ENCODE peak calls at places on chromosomes 5 and 9, in six cellular contexts. P is aorta, B is non-pigmented ciliary epithelial cell, Z is ovary, H is cardiac muscle cell, U is thoracic aorta. A is an unnamed sample.

GRCh38 chr9:90300901-90301688 is 341.5 kb downstream of the DIRAS2 start:
- DNase-seq in Z (no peak), P (no peak), U (no peak), H (no peak), B (peak), A (peak)

GRCh38 chr9:38309324-38310195 is 82.9 kb upstream of the ALDH1B1 start:
- DNase-seq in Z (no peak), H (peak), P (no peak), U (no peak), B (no peak), A (peak)

GRCh38 chr9:110996436-110997224 is 41.6 kb downstream of the LPAR1 start:
- DNase-seq in B (no peak), P (peak), H (no peak), Z (peak), U (no peak), A (no peak)

GRCh38 chr5:87002485-87002884 is 265.2 kb upstream of the RASA1 start:
- DNase-seq in B (no peak), P (no peak), U (no peak), H (no peak), Z (no peak), A (no peak)

GRCh38 chr9:16675131-16675530 is 195.3 kb downstream of the BNC2 start:
- DNase-seq in U (no peak), Z (no peak), B (no peak), H (no peak), P (no peak), A (no peak)

GRCh38 chr9:118230319-118230718 is 526.1 kb downstream of the TLR4 start:
- DNase-seq in U (no peak), H (no peak), Z (no peak), P (no peak), B (no peak), A (peak)

GRCh38 chr5:32565143-32565542 is 20.2 kb upstream of the SUB1 start:
- DNase-seq in B (no peak), Z (no peak), U (no peak), P (no peak), H (no peak), A (no peak)

GRCh38 chr9:33143241-33143642 is 23.9 kb downstream of the B4GALT1 start:
- DNase-seq in Z (no peak), U (no peak), B (no peak), H (no peak), P (no peak), A (no peak)

GRCh38 chr9:132141364-132141947 is 20.4 kb upstream of the NTNG2 start:
- DNase-seq in Z (no peak), P (no peak), U (no peak), H (no peak), B (no peak), A (no peak)

GRCh38 chr5:81971086-81971693 is 633 bp upstream of the ATG10 start:
- DNase-seq in U (no peak), B (no peak), H (peak), P (no peak), Z (no peak), A (peak)

GRCh38 chr5:140607031-140607430 is 25.9 kb downstream of the CD14 start:
- DNase-seq in Z (no peak), P (no peak), H (no peak), B (no peak), U (no peak), A (peak)

GRCh38 chr5:152642406-152642805 is 237.3 kb upstream of the NMUR2 start:
- DNase-seq in H (no peak), Z (no peak), B (no peak), U (no peak), P (no peak), A (no peak)

GRCh38 chr9:113579270-113580040 is 115.9 kb downstream of the RGS3 start:
- DNase-seq in Z (no peak), P (peak), H (no peak), U (no peak), B (no peak), A (no peak)

GRCh38 chr9:136847065-136847826 is 2.0 kb upstream of the PHPT1 start:
- DNase-seq in Z (no peak), P (peak), U (no peak), H (peak), B (no peak), A (peak)

GRCh38 chr9:72041775-72042194 is 18.6 kb downstream of the C9orf57 start:
- DNase-seq in P (peak), Z (peak), B (peak), H (peak), U (no peak), A (no peak)

GRCh38 chr5:143968071-143968878 is 156.3 kb downstream of the HMHB1 start:
- DNase-seq in H (peak), P (no peak), Z (no peak), B (no peak), U (no peak), A (peak)

GRCh38 chr5:133499896-133500295 is 112.4 kb downstream of the FSTL4 start:
- DNase-seq in U (no peak), H (no peak), Z (no peak), P (no peak), B (no peak), A (no peak)

GRCh38 chr9:87519415-87519989 is 21.8 kb downstream of the DAPK1 start:
- DNase-seq in H (no peak), B (no peak), P (no peak), U (no peak), Z (no peak), A (no peak)

GRCh38 chr5:6704361-6704851 is 8.8 kb upstream of the TENT4A start:
- DNase-seq in U (peak), H (peak), P (peak), Z (peak), B (peak), A (no peak)

GRCh38 chr9:89254773-89255125 is 56.2 kb upstream of the CKS2 start:
- DNase-seq in U (no peak), H (no peak), P (no peak), B (no peak), Z (no peak), A (peak)

GRCh38 chr5:33807771-33808170 is 84.0 kb downstream of the ADAMTS12 start:
- DNase-seq in Z (no peak), H (no peak), U (no peak), P (no peak), B (no peak), A (no peak)

GRCh38 chr5:137699291-137700281 is 36.3 kb downstream of the KLHL3 start:
- DNase-seq in H (no peak), P (no peak), Z (no peak), B (no peak), U (no peak), A (no peak)